ENCODE peak calls at places on chromosome 1, in eight cellular contexts. K is fibroblast of lung; E is CD8-positive, alpha-beta T cell; D is stomach; O is OCI-LY7; M is psoas muscle; T is mammary epithelial cell; H is heart right ventricle. G is an unnamed sample.
A peak's percentile ranks its signal among the peaks of the same experiment; 100 is the strongest.

GRCh38 chr1:174466607-174467006 is 18.8 kb downstream of the GPR52 start:
- DNase-seq in K (no peak), E (no peak), D (no peak), O (no peak), M (no peak), T (no peak), H (no peak), G (no peak)

GRCh38 chr1:232732344-232732910 is 72.8 kb upstream of the MAP10 start:
- DNase-seq in K (no peak), E (no peak), D (no peak), O (no peak), M (no peak), T (no peak), H (no peak), G (no peak)

GRCh38 chr1:115978292-115978941 is 2.1 kb downstream of the SLC22A15 start:
- DNase-seq in K (no peak), E (no peak), D (no peak), O (no peak), M (no peak), T (peak; percentile 3), H (no peak), G (no peak)

GRCh38 chr1:34916104-34916503 is 13.3 kb downstream of the DLGAP3 start:
- DNase-seq in K (no peak), E (no peak), D (no peak), O (no peak), M (no peak), T (no peak), H (no peak), G (no peak)

GRCh38 chr1:6419397-6419802 is 319 bp downstream of the HES2 start:
- DNase-seq in K (no peak), E (no peak), D (no peak), O (no peak), M (no peak), T (no peak), H (no peak), G (no peak)

GRCh38 chr1:154749078-154749760 is 120.9 kb downstream of the KCNN3 start:
- DNase-seq in K (peak; percentile 49), E (no peak), D (no peak), O (peak; percentile 23), M (no peak), T (peak; percentile 42), H (no peak), G (no peak)

GRCh38 chr1:30518696-30519095 is 204.7 kb downstream of the MATN1 start:
- DNase-seq in K (peak; percentile 58), E (no peak), D (peak; percentile 7), O (no peak), M (no peak), T (peak; percentile 13), H (no peak), G (no peak)

GRCh38 chr1:226541631-226542622 is 6.6 kb upstream of the STUM start:
- DNase-seq in K (no peak), E (no peak), D (peak; percentile 66), O (no peak), M (peak; percentile 26), T (no peak), H (peak; percentile 29), G (no peak)

GRCh38 chr1:151145158-151146071 is 1.0 kb downstream of the SEMA6C start:
- DNase-seq in K (peak; percentile 4), E (no peak), D (no peak), O (no peak), M (no peak), T (no peak), H (peak; percentile 74), G (no peak)

GRCh38 chr1:204431310-204432184 is 19.9 kb upstream of the PPP1R15B start:
- DNase-seq in K (peak; percentile 71), E (peak; percentile 80), D (peak; percentile 89), O (peak; percentile 82), M (peak; percentile 80), T (peak; percentile 56), H (peak; percentile 80), G (peak; percentile 73)

GRCh38 chr1:198330982-198331620 is 174.3 kb downstream of the NEK7 start:
- DNase-seq in K (peak; percentile 41), E (no peak), D (no peak), O (no peak), M (no peak), T (peak; percentile 5), H (no peak), G (no peak)

GRCh38 chr1:234543442-234544093 is 64.6 kb upstream of the TARBP1 start:
- DNase-seq in K (no peak), E (no peak), D (no peak), O (no peak), M (no peak), T (no peak), H (peak; percentile 75), G (no peak)

GRCh38 chr1:181208967-181209366 is 120.5 kb downstream of the IER5 start:
- DNase-seq in K (no peak), E (no peak), D (no peak), O (no peak), M (no peak), T (no peak), H (no peak), G (no peak)

GRCh38 chr1:157099633-157100009 is at the start of gene ETV3L:
- DNase-seq in K (no peak), E (no peak), D (no peak), O (no peak), M (no peak), T (no peak), H (no peak), G (no peak)

GRCh38 chr1:153488731-153489130 is 28.3 kb upstream of the S100A7 start:
- DNase-seq in K (peak; percentile 85), E (no peak), D (peak; percentile 60), O (no peak), M (peak; percentile 27), T (peak; percentile 53), H (peak; percentile 49), G (no peak)

GRCh38 chr1:168767885-168768584 is 39.0 kb upstream of the DPT start:
- DNase-seq in K (peak; percentile 79), E (no peak), D (peak; percentile 32), O (no peak), M (peak; percentile 13), T (peak; percentile 7), H (peak; percentile 65), G (no peak)

GRCh38 chr1:23124259-23125026 is 44.2 kb downstream of the LUZP1 start:
- DNase-seq in K (no peak), E (no peak), D (no peak), O (no peak), M (no peak), T (no peak), H (no peak), G (no peak)
- H3K4me1 ChIP-seq in K (peaks cover 3% of the 10 kb centered on the region), E (peaks cover 8% of the 10 kb centered on the region), D (peaks cover 13% of the 10 kb centered on the region), O (peaks cover 5% of the 10 kb centered on the region), M (peaks cover 11% of the 10 kb centered on the region), T (peaks cover 48% of the 10 kb centered on the region), H (peaks cover 43% of the 10 kb centered on the region), G (peaks cover 18% of the 10 kb centered on the region)

GRCh38 chr1:31727849-31728248 is 24.0 kb upstream of the COL16A1 start:
- DNase-seq in K (no peak), E (no peak), D (no peak), O (no peak), M (no peak), T (no peak), H (no peak), G (no peak)
- H3K36me3 ChIP-seq in K (no peaks in the 10 kb centered on the region), E (no peaks in the 10 kb centered on the region), D (no peaks in the 10 kb centered on the region), O (no peaks in the 10 kb centered on the region), M (no peaks in the 10 kb centered on the region), T (no peaks in the 10 kb centered on the region), H (no peaks in the 10 kb centered on the region), G (no peaks in the 10 kb centered on the region)

GRCh38 chr1:244413736-244414135 is 38.0 kb downstream of the ADSS2 start:
- DNase-seq in K (no peak), E (no peak), D (no peak), O (no peak), M (no peak), T (no peak), H (no peak), G (no peak)

GRCh38 chr1:244414543-244414942 is 37.2 kb downstream of the ADSS2 start:
- DNase-seq in K (peak; percentile 73), E (no peak), D (no peak), O (no peak), M (no peak), T (peak; percentile 42), H (no peak), G (no peak)

GRCh38 chr1:244406337-244406736 is 45.4 kb downstream of the ADSS2 start:
- DNase-seq in K (no peak), E (no peak), D (no peak), O (no peak), M (no peak), T (no peak), H (no peak), G (no peak)

GRCh38 chr1:244409648-244410164 is 42.0 kb downstream of the ADSS2 start:
- DNase-seq in K (no peak), E (no peak), D (no peak), O (no peak), M (no peak), T (no peak), H (no peak), G (no peak)

GRCh38 chr1:244412116-244412639 is 39.5 kb downstream of the ADSS2 start:
- DNase-seq in K (no peak), E (no peak), D (no peak), O (no peak), M (no peak), T (no peak), H (no peak), G (no peak)
- H3K27ac ChIP-seq in K (no peak overlapping the region), E (no peak overlapping the region), D (no peak overlapping the region), O (no peak overlapping the region), M (no peak overlapping the region), T (no peak overlapping the region), H (no peak overlapping the region), G (no peak overlapping the region)

GRCh38 chr1:27569506-27570382 is 34.2 kb downstream of the AHDC1 start:
- DNase-seq in K (no peak), E (no peak), D (no peak), O (no peak), M (peak; percentile 18), T (no peak), H (no peak), G (no peak)
- H3K4me1 ChIP-seq in K (peaks cover 75% of the 10 kb centered on the region), E (peaks cover 16% of the 10 kb centered on the region), D (peaks cover 100% of the 10 kb centered on the region), O (peaks cover 28% of the 10 kb centered on the region), M (peaks cover 96% of the 10 kb centered on the region), T (peaks cover 78% of the 10 kb centered on the region), H (peaks cover 93% of the 10 kb centered on the region), G (peaks cover 39% of the 10 kb centered on the region)